ENCODE peak calls at places on chromosomes 13 and 19, in four cellular contexts. One of them, this sample, is unnamed.

GRCh38 chr19:41705393-41706174 is 2.8 kb upstream of the CEACAM5 start:
- DNase-seq in fibroblast of lung: no peak
- DNase-seq in IMR-90: no peak
- DNase-seq in GM23248: peak
- DNase-seq in this sample: no peak

GRCh38 chr19:35759697-35760096 is 1.7 kb downstream of the PROSER3 start:
- DNase-seq in fibroblast of lung: no peak
- DNase-seq in IMR-90: no peak
- DNase-seq in GM23248: no peak
- DNase-seq in this sample: no peak

GRCh38 chr19:16903347-16903746 is 14.5 kb downstream of the F2RL3 start:
- DNase-seq in fibroblast of lung: no peak
- DNase-seq in IMR-90: no peak
- DNase-seq in GM23248: no peak
- DNase-seq in this sample: no peak

GRCh38 chr19:17952041-17952976 is 14.6 kb upstream of the KCNN1 start:
- DNase-seq in fibroblast of lung: no peak
- DNase-seq in IMR-90: no peak
- DNase-seq in GM23248: no peak
- DNase-seq in this sample: no peak

GRCh38 chr19:38786572-38787265 is 2.3 kb upstream of the LGALS7B start:
- DNase-seq in fibroblast of lung: no peak
- DNase-seq in IMR-90: no peak
- DNase-seq in GM23248: no peak
- DNase-seq in this sample: no peak

GRCh38 chr13:101140087-101140770 is 276.1 kb downstream of the NALCN start:
- DNase-seq in fibroblast of lung: no peak
- DNase-seq in IMR-90: no peak
- DNase-seq in GM23248: no peak
- DNase-seq in this sample: no peak

GRCh38 chr19:52307275-52307674 is 10.3 kb downstream of the ZNF480 start:
- DNase-seq in fibroblast of lung: peak
- DNase-seq in IMR-90: peak
- DNase-seq in GM23248: peak
- DNase-seq in this sample: no peak

GRCh38 chr19:53328967-53329366 is 4.6 kb upstream of the ZNF845 start:
- DNase-seq in fibroblast of lung: peak
- DNase-seq in IMR-90: peak
- DNase-seq in GM23248: peak
- DNase-seq in this sample: no peak

GRCh38 chr19:50324331-50324730 is 4.8 kb downstream of the KCNC3 start:
- DNase-seq in fibroblast of lung: no peak
- DNase-seq in IMR-90: no peak
- DNase-seq in GM23248: no peak
- DNase-seq in this sample: no peak

GRCh38 chr19:8877854-8878705 is 45.9 kb downstream of the MBD3L1 start:
- DNase-seq in fibroblast of lung: no peak
- DNase-seq in IMR-90: no peak
- DNase-seq in GM23248: no peak
- DNase-seq in this sample: no peak

GRCh38 chr13:37225414-37226047 is 120.1 kb upstream of the CSNK1A1L start:
- DNase-seq in fibroblast of lung: peak
- DNase-seq in IMR-90: peak
- DNase-seq in GM23248: peak
- DNase-seq in this sample: no peak

GRCh38 chr13:113635709-113636108 is 22.3 kb downstream of the ATP4B start:
- DNase-seq in fibroblast of lung: no peak
- DNase-seq in IMR-90: no peak
- DNase-seq in GM23248: no peak
- DNase-seq in this sample: no peak

GRCh38 chr19:40502647-40503046 is 35.8 kb downstream of the SPTBN4 start:
- DNase-seq in fibroblast of lung: no peak
- DNase-seq in IMR-90: no peak
- DNase-seq in GM23248: no peak
- DNase-seq in this sample: no peak

GRCh38 chr13:40190656-40191100 is 475.8 kb downstream of the FOXO1 start:
- DNase-seq in fibroblast of lung: peak
- DNase-seq in IMR-90: peak
- DNase-seq in GM23248: peak
- DNase-seq in this sample: no peak

GRCh38 chr13:99285432-99286182 is 21.6 kb downstream of the GPR183 start:
- DNase-seq in fibroblast of lung: peak
- DNase-seq in IMR-90: no peak
- DNase-seq in GM23248: no peak
- DNase-seq in this sample: no peak

GRCh38 chr13:99280166-99280565 is 22.0 kb upstream of the GPR18 start:
- DNase-seq in fibroblast of lung: no peak
- DNase-seq in IMR-90: no peak
- DNase-seq in GM23248: peak
- DNase-seq in this sample: no peak

GRCh38 chr13:99281811-99282263 is 23.7 kb upstream of the GPR18 start:
- DNase-seq in fibroblast of lung: no peak
- DNase-seq in IMR-90: no peak
- DNase-seq in GM23248: peak
- DNase-seq in this sample: no peak

GRCh38 chr13:99278843-99279242 is 20.7 kb upstream of the GPR18 start:
- DNase-seq in fibroblast of lung: no peak
- DNase-seq in IMR-90: no peak
- DNase-seq in GM23248: no peak
- DNase-seq in this sample: no peak

GRCh38 chr13:99282264-99283231 is 24.4 kb upstream of the GPR18 start:
- DNase-seq in fibroblast of lung: no peak
- DNase-seq in IMR-90: no peak
- DNase-seq in GM23248: peak
- DNase-seq in this sample: no peak
- H3K9ac ChIP-seq in fibroblast of lung: no peak
- H3K9ac ChIP-seq in IMR-90: no peak
- H3K9ac ChIP-seq in GM23248: peak
- H3K9ac ChIP-seq in this sample: no peak

DNA sequence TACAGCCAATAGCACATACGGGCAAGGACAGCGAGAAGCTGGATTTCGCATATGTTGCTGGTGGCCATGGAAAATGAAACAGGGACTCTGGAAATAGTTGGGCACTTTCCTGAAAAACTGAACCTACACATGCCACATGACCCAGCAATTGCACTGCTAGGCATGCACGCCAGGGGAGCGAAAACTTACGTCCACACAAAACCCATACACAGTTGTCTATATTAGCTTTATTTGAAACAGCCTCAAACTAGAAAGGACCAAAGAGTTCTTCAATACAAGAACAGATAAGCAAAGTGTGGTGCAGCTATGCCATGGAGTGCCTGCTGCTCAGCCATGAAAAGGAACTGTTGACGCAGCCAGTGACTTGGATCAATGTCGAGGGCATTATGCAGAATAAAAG is 7.3 kb upstream of the SPACA7 start:
- DNase-seq in fibroblast of lung: no peak
- DNase-seq in IMR-90: no peak
- DNase-seq in GM23248: no peak
- DNase-seq in this sample: no peak
- H3K27ac ChIP-seq in fibroblast of lung: no peak
- H3K27ac ChIP-seq in IMR-90: no peak
- H3K27ac ChIP-seq in GM23248: no peak
- H3K27ac ChIP-seq in this sample: no peak

GRCh38 chr13:31846984-31847752 is 107.8 kb downstream of the RXFP2 start:
- DNase-seq in fibroblast of lung: no peak
- DNase-seq in IMR-90: no peak
- DNase-seq in GM23248: peak
- DNase-seq in this sample: no peak

GRCh38 chr13:31846182-31846938 is 107.0 kb downstream of the RXFP2 start:
- DNase-seq in fibroblast of lung: peak
- DNase-seq in IMR-90: peak
- DNase-seq in GM23248: peak
- DNase-seq in this sample: no peak

GRCh38 chr13:31848621-31849020 is 109.3 kb downstream of the RXFP2 start:
- DNase-seq in fibroblast of lung: no peak
- DNase-seq in IMR-90: no peak
- DNase-seq in GM23248: no peak
- DNase-seq in this sample: no peak

GRCh38 chr13:31851201-31851600 is 111.9 kb downstream of the RXFP2 start:
- DNase-seq in fibroblast of lung: no peak
- DNase-seq in IMR-90: no peak
- DNase-seq in GM23248: no peak
- DNase-seq in this sample: no peak

DNA sequence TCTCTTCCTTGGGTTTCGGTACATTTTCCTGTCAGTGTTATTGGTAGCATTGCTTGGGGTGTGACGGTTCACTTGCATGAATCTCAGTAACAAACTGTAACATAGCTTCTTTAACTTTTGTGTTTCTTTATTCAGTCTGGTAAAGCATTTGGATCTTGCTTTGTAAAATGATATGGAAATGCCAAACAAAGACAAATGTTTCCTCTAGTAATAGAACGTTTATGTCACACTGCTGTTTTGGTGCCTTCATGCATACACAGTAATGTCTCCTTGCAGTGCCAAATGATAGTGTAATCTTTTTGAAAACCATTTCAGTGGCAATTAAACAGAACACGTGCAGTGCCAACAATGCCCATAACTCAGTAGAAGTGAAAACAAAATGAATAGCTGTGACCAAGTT is 110.7 kb downstream of the RXFP2 start:
- DNase-seq in fibroblast of lung: no peak
- DNase-seq in IMR-90: no peak
- DNase-seq in GM23248: no peak
- DNase-seq in this sample: no peak
- H3K9ac ChIP-seq in fibroblast of lung: no peak
- H3K9ac ChIP-seq in IMR-90: no peak
- H3K9ac ChIP-seq in GM23248: no peak
- H3K9ac ChIP-seq in this sample: no peak

DNA sequence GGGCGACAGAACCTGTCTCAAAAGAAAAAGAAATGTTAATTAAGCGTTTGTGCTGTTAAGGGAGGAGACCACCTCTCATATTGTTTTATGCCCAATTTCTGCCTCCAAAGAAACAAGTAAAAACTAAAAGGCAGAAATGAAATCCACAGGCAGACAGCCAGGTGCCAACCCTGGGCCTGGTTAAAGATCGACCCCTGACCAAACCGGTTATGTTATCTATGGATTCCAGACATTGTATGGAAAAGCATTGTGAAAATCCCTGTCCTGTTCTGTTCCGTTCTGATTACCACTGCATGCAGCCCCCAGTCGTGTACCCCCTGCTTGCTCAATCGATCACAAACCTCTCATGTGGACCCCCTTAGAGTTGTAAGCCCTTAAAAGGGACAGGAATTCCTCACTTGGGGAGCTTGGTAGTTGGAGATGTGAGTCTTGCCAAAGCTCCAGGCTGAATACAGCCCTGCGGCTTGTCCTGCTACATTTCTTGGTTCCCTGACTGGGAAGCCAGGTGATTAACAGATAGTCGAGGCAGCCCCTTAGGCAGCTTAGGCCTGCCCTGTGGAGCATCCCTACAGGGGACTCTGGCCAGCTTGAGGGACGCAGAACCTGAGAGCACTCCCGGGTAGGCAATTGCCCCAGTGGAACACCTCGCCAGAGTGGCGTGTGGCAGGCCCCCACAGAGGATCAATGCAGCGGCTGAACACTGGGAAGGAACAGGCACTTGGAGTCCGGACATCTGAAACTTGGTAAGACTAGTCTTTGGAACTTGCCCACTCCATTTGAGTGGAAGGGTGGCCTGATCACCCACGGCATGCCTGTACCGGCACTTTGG is 748 bp upstream of the ZNF552 start:
- DNase-seq in fibroblast of lung: no peak
- DNase-seq in IMR-90: no peak
- DNase-seq in GM23248: no peak
- DNase-seq in this sample: no peak
- H3K27ac ChIP-seq in fibroblast of lung: no peak
- H3K27ac ChIP-seq in IMR-90: no peak
- H3K27ac ChIP-seq in GM23248: no peak
- H3K27ac ChIP-seq in this sample: no peak

DNA sequence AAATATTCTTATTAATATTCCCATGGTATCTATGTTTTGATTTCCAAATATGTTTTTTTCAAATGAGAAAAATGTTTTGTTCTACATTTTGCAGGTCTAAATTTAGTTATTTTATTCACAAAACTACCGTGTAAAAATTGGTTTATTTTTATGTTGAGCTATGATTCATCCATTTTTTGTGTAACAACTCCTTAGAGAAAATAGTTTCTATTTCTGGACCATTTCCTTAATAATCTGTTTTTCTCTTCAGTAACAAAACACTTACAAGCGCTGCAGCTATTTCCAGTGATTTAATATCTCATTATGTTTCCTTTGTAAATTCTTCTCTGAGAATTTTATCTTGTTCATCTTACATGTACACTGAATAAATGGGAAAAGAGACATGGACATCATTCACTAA is 550.7 kb upstream of the SLITRK5 start:
- DNase-seq in fibroblast of lung: peak
- DNase-seq in IMR-90: peak
- DNase-seq in GM23248: peak
- DNase-seq in this sample: no peak
- H3K9ac ChIP-seq in fibroblast of lung: no peak
- H3K9ac ChIP-seq in IMR-90: no peak
- H3K9ac ChIP-seq in GM23248: no peak
- H3K9ac ChIP-seq in this sample: no peak

GRCh38 chr13:98143601-98144500 is 957 bp downstream of the FARP1 start:
- DNase-seq in fibroblast of lung: peak
- DNase-seq in IMR-90: peak
- DNase-seq in GM23248: peak
- DNase-seq in this sample: no peak
- H3K27ac ChIP-seq in fibroblast of lung: peak
- H3K27ac ChIP-seq in IMR-90: peak
- H3K27ac ChIP-seq in GM23248: peak
- H3K27ac ChIP-seq in this sample: peak

DNA sequence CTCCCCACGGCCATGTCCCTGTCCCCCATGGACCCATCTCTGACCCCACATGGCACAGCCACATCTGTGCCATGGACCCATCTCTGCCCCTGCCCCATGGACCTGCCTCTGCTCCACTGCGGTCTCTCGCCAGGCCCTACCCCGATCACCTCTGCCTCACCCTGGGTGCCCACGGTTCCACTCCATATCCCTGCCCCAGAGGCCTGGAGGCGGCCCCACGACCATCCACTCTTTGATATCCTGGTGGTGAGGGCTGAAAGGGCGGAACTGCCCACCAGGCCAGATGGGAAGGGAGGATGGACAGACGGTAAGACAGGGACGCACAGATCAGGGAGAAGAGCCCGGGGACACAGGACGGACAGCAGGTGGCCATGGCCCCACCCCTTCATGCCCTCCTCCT is 327 bp downstream of the PTGER1 start:
- DNase-seq in fibroblast of lung: no peak
- DNase-seq in IMR-90: no peak
- DNase-seq in GM23248: no peak
- DNase-seq in this sample: no peak
- H3K9ac ChIP-seq in fibroblast of lung: peak
- H3K9ac ChIP-seq in IMR-90: peak
- H3K9ac ChIP-seq in GM23248: peak
- H3K9ac ChIP-seq in this sample: no peak

GRCh38 chr13:48074006-48074405 is 20.9 kb downstream of the MED4 start:
- DNase-seq in fibroblast of lung: no peak
- DNase-seq in IMR-90: no peak
- DNase-seq in GM23248: no peak
- DNase-seq in this sample: no peak

GRCh38 chr13:48070942-48071341 is 24.0 kb downstream of the MED4 start:
- DNase-seq in fibroblast of lung: no peak
- DNase-seq in IMR-90: no peak
- DNase-seq in GM23248: no peak
- DNase-seq in this sample: no peak

GRCh38 chr13:48072787-48073186 is 22.1 kb downstream of the MED4 start:
- DNase-seq in fibroblast of lung: no peak
- DNase-seq in IMR-90: no peak
- DNase-seq in GM23248: no peak
- DNase-seq in this sample: no peak

GRCh38 chr13:48069573-48069972 is 25.3 kb downstream of the MED4 start:
- DNase-seq in fibroblast of lung: no peak
- DNase-seq in IMR-90: no peak
- DNase-seq in GM23248: no peak
- DNase-seq in this sample: no peak

GRCh38 chr13:48072304-48072703 is 22.6 kb downstream of the MED4 start:
- DNase-seq in fibroblast of lung: no peak
- DNase-seq in IMR-90: no peak
- DNase-seq in GM23248: no peak
- DNase-seq in this sample: no peak
- H3K27ac ChIP-seq in fibroblast of lung: no peak
- H3K27ac ChIP-seq in IMR-90: peak
- H3K27ac ChIP-seq in GM23248: no peak
- H3K27ac ChIP-seq in this sample: no peak

This sample was measured in SK-N-MC.